ENCODE peak calls at places on chromosomes 11 and 22, in five cellular contexts. R, L, X, G and W are unnamed samples.

GRCh38 chr11:54558919-54559318 is 44.9 kb downstream of the OR4C46 start:
- DNase-seq in R (peak), L (no peak), X (no peak), G (no peak), W (peak)

GRCh38 chr11:71298016-71298550 is 45.7 kb upstream of the SHANK2 start:
- DNase-seq in R (no peak), L (no peak), X (peak), G (no peak), W (no peak)

GRCh38 chr22:48226026-48227013 is 1463.9 kb downstream of the TBC1D22A start:
- DNase-seq in R (no peak), L (no peak), X (no peak), G (no peak), W (no peak)

GRCh38 chr22:31248138-31248745 is 36.1 kb downstream of the LIMK2 start:
- DNase-seq in R (peak), L (peak), X (peak), G (peak), W (no peak)

GRCh38 chr11:128481135-128481534 is 106.2 kb downstream of the ETS1 start:
- DNase-seq in R (no peak), L (peak), X (no peak), G (no peak), W (no peak)

GRCh38 chr11:27718853-27719574 is 18.8 kb upstream of the BDNF start:
- DNase-seq in R (peak), L (peak), X (no peak), G (no peak), W (peak)

GRCh38 chr11:134363161-134363560 is 31.4 kb downstream of the GLB1L2 start:
- DNase-seq in R (no peak), L (no peak), X (peak), G (no peak), W (no peak)

GRCh38 chr22:28435271-28435825 is 244.3 kb downstream of the TTC28 start:
- DNase-seq in R (peak), L (no peak), X (no peak), G (no peak), W (no peak)

GRCh38 chr11:60747359-60747873 is 9.3 kb upstream of the MS4A15 start:
- DNase-seq in R (no peak), L (no peak), X (no peak), G (no peak), W (no peak)

GRCh38 chr11:114244995-114245394 is 51.2 kb upstream of the NNMT start:
- DNase-seq in R (no peak), L (no peak), X (peak), G (no peak), W (no peak)

GRCh38 chr11:57377098-57377497 is 3.9 kb downstream of the PRG3 start:
- DNase-seq in R (no peak), L (peak), X (no peak), G (no peak), W (no peak)

GRCh38 chr11:106249857-106250256 is 172.4 kb downstream of the AASDHPPT start:
- DNase-seq in R (no peak), L (no peak), X (no peak), G (no peak), W (no peak)

GRCh38 chr11:995752-996420 is 40.6 kb downstream of the MUC6 start:
- DNase-seq in R (no peak), L (no peak), X (no peak), G (no peak), W (no peak)

GRCh38 chr11:101442171-101442570 is 141.6 kb downstream of the TRPC6 start:
- DNase-seq in R (peak), L (peak), X (no peak), G (no peak), W (no peak)

GRCh38 chr11:249062-249461 is 12.3 kb downstream of the PSMD13 start:
- DNase-seq in R (no peak), L (no peak), X (no peak), G (no peak), W (no peak)

GRCh38 chr11:64534391-64534801 is 56.6 kb upstream of the SLC22A12 start:
- DNase-seq in R (no peak), L (no peak), X (peak), G (peak), W (no peak)

GRCh38 chr11:117010808-117011540 is 87.3 kb downstream of the SIK3 start:
- DNase-seq in R (peak), L (peak), X (no peak), G (no peak), W (no peak)

GRCh38 chr11:126175261-126175885 is 36.1 kb downstream of the RPUSD4 start:
- DNase-seq in R (no peak), L (peak), X (no peak), G (peak), W (no peak)

GRCh38 chr11:28318861-28319260 is 210.7 kb downstream of the METTL15 start:
- DNase-seq in R (no peak), L (no peak), X (no peak), G (no peak), W (no peak)

GRCh38 chr11:20351870-20352269 is 11.6 kb upstream of the HTATIP2 start:
- DNase-seq in R (no peak), L (no peak), X (no peak), G (no peak), W (no peak)

GRCh38 chr11:8674859-8675258 is 7.6 kb downstream of the TRIM66 start:
- DNase-seq in R (no peak), L (no peak), X (no peak), G (no peak), W (no peak)

GRCh38 chr22:41870786-41871185 is 37.9 kb downstream of the SREBF2 start:
- DNase-seq in R (no peak), L (no peak), X (no peak), G (no peak), W (no peak)